ENCODE peak calls at places on chromosome X, in seven cellular contexts. One of them, this sample, is unnamed.

GRCh38 chrX:2828404-2829065 is at the start of gene GYG2:
- DNase-seq in keratinocyte: no peak
- DNase-seq in HFF-Myc: no peak
- DNase-seq in neural crest cell: peak; percentile 69
- DNase-seq in T1000: peak; percentile 18
- DNase-seq in fibroblast of lung: peak; percentile 58
- DNase-seq in NCI-H774: no peak
- DNase-seq in this sample: no peak

GRCh38 chrX:123764967-123765871 is 32.4 kb upstream of the THOC2 start:
- DNase-seq in fibroblast of lung: peak; percentile 81
- DNase-seq in NCI-H774: peak; percentile 82
- DNase-seq in neural crest cell: peak; percentile 68
- DNase-seq in T1000: peak; percentile 35
- DNase-seq in HFF-Myc: peak; percentile 31
- DNase-seq in keratinocyte: no peak
- DNase-seq in this sample: peak; percentile 56

GRCh38 chrX:131802836-131803626 is 220.1 kb upstream of the STK26 start:
- DNase-seq in NCI-H774: peak; percentile 69
- DNase-seq in keratinocyte: no peak
- DNase-seq in fibroblast of lung: no peak
- DNase-seq in T1000: no peak
- DNase-seq in neural crest cell: no peak
- DNase-seq in HFF-Myc: no peak
- DNase-seq in this sample: peak; percentile 77

GRCh38 chrX:46575991-46576392 is 2.4 kb downstream of the CHST7 start:
- DNase-seq in HFF-Myc: no peak
- DNase-seq in neural crest cell: no peak
- DNase-seq in T1000: no peak
- DNase-seq in keratinocyte: no peak
- DNase-seq in fibroblast of lung: peak; percentile 70
- DNase-seq in NCI-H774: no peak
- DNase-seq in this sample: no peak

GRCh38 chrX:68919707-68920106 is 90.9 kb downstream of the EFNB1 start:
- DNase-seq in keratinocyte: no peak
- DNase-seq in neural crest cell: no peak
- DNase-seq in NCI-H774: no peak
- DNase-seq in fibroblast of lung: no peak
- DNase-seq in HFF-Myc: no peak
- DNase-seq in T1000: no peak
- DNase-seq in this sample: no peak

GRCh38 chrX:46791927-46792825 is 33.3 kb upstream of the SLC9A7 start:
- DNase-seq in HFF-Myc: peak; percentile 67
- DNase-seq in NCI-H774: no peak
- DNase-seq in fibroblast of lung: peak; percentile 91
- DNase-seq in neural crest cell: no peak
- DNase-seq in keratinocyte: no peak
- DNase-seq in T1000: no peak
- DNase-seq in this sample: no peak

GRCh38 chrX:154020500-154021115 is 906 bp upstream of the IRAK1 start:
- DNase-seq in neural crest cell: no peak
- DNase-seq in fibroblast of lung: no peak
- DNase-seq in T1000: no peak
- DNase-seq in keratinocyte: no peak
- DNase-seq in NCI-H774: no peak
- DNase-seq in HFF-Myc: no peak
- DNase-seq in this sample: no peak

GRCh38 chrX:1601051-1601767 is 9.8 kb downstream of the AKAP17A start:
- DNase-seq in T1000: no peak
- DNase-seq in neural crest cell: no peak
- DNase-seq in HFF-Myc: no peak
- DNase-seq in NCI-H774: no peak
- DNase-seq in fibroblast of lung: no peak
- DNase-seq in keratinocyte: no peak
- DNase-seq in this sample: no peak

GRCh38 chrX:21479695-21480280 is 105.6 kb downstream of the CNKSR2 start:
- DNase-seq in T1000: no peak
- DNase-seq in neural crest cell: no peak
- DNase-seq in NCI-H774: peak; percentile 4
- DNase-seq in HFF-Myc: peak; percentile 19
- DNase-seq in keratinocyte: peak; percentile 33
- DNase-seq in fibroblast of lung: peak; percentile 67
- DNase-seq in this sample: no peak

This sample was measured in C1 segment of cervical spinal cord.